ENCODE peak calls at places on chromosomes 13 and 19, in four cellular contexts. M is ovary, N is left lung, C is left ventricle myocardium inferior. L is an unnamed sample.

GRCh38 chr13:92135509-92135908 is 737.1 kb downstream of the GPC5 start:
- DNase-seq in M (no peak), C (no peak), N (no peak), L (no peak)

GRCh38 chr13:32047088-32047487 is 15.5 kb downstream of the FRY start:
- DNase-seq in N (no peak), C (no peak), M (no peak), L (no peak)

GRCh38 chr19:32372726-32373613 is 27.6 kb downstream of the ZNF507 start:
- DNase-seq in M (no peak), N (no peak), C (no peak), L (no peak)

GRCh38 chr13:91203430-91203829 is 144.1 kb upstream of the MIR17HG start:
- DNase-seq in M (no peak), N (no peak), C (no peak), L (no peak)

GRCh38 chr13:79128158-79128557 is 277.9 kb downstream of the RBM26 start:
- DNase-seq in M (no peak), N (no peak), C (no peak), L (no peak)

GRCh38 chr19:33177417-33177976 is 16.6 kb upstream of the LRP3 start:
- DNase-seq in C (no peak), M (no peak), N (no peak), L (peak; percentile 61)

GRCh38 chr19:35521124-35521743 is 6.9 kb downstream of the SBSN start:
- DNase-seq in M (no peak), N (no peak), C (no peak), L (no peak)

GRCh38 chr19:52188822-52189744 is 769 bp upstream of the PPP2R1A start:
- DNase-seq in M (no peak), C (peak; percentile 83), N (no peak), L (peak; percentile 100)

GRCh38 chr19:4803736-4804695 is 12.5 kb downstream of the FEM1A start:
- DNase-seq in M (peak; percentile 60), N (peak; percentile 54), C (no peak), L (no peak)

GRCh38 chr13:94917814-94918213 is 205.5 kb upstream of the SOX21 start:
- DNase-seq in C (no peak), N (no peak), M (no peak), L (no peak)

GRCh38 chr19:15161028-15161984 is 39.5 kb downstream of the NOTCH3 start:
- DNase-seq in N (no peak), M (no peak), C (no peak), L (no peak)

GRCh38 chr19:50024719-50025021 is 502 bp downstream of the VRK3 start:
- DNase-seq in M (no peak), N (no peak), C (no peak), L (no peak)
- H3K27ac ChIP-seq in M (peak overlapping the region; percentile 74), N (peak overlapping the region; percentile 96), C (peak overlapping the region; percentile 96), L (peak overlapping the region; percentile 95)

GRCh38 chr19:1883784-1884183 is 1.5 kb downstream of the ABHD17A start:
- DNase-seq in C (no peak), M (no peak), N (no peak), L (no peak)
- H3K4me1 ChIP-seq in C (peaks cover 60% of the 10 kb centered on the region), M (peaks cover 29% of the 10 kb centered on the region), N (peaks cover 51% of the 10 kb centered on the region), L (peaks cover 55% of the 10 kb centered on the region)

DNA sequence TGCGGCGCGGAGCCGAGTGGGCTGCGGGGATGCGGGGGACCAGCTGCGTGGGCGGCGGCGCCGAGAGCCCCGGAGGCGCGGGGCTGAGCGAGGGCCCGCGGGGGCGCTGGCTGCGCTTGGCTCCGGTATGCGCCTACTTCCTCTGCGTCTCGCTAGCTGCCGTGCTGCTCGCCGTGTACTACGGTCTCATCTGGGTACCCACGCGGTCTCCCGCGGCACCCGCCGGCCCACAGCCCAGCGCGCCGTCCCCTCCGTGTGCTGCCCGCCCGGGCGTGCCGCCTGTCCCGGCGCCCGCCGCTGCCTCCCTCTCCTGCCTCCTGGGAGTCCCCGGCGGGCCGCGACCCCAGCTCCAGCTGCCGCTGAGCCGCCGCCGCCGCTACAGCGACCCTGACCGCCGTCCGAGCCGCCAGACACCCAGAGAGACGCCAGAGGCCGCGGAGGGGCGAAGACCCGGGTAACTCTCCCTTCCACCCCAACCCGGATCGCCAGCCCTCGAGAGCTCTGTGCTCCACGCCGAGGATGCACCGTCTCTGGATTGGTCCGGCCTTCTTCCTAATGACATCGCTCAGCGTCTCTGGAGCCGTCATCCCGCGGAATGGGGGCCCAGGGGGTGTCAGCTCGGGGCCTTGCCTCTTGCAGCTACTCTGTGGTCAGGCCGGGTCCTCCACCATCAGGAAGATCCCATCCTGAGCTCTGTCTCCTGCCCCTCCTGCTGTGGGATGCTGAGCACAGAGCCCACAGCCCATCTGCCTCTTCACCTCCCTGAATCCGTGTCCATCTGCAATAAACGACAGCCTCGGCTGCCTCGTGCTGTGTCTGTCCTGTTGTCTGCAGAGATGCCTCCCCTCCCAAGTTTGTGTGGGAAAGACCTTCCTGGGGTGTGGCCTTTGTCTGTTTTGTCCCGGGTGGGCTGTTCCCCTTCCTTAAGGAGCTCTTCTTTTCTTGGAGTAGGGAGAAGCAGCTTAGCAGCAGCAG is 493 bp downstream of the INAFM1 start:
- DNase-seq in C (peak; percentile 22), M (peak; percentile 74), N (peak; percentile 58), L (no peak)
- H3K4me3 ChIP-seq in C (peak overlapping the region; percentile 82), M (peak overlapping the region; percentile 48), N (peak overlapping the region; percentile 65), L (peak overlapping the region; percentile 76)

GRCh38 chr19:12544401-12544876 is 6.8 kb downstream of the ZNF564 start:
- DNase-seq in N (no peak), M (no peak), C (no peak), L (no peak)
- H3K27ac ChIP-seq in N (peak overlapping the region; percentile 41), M (no peak overlapping the region), C (peak overlapping the region; percentile 48), L (peak overlapping the region; percentile 60)

GRCh38 chr13:46605824-46606554 is 53.0 kb downstream of the LRCH1 start:
- DNase-seq in M (no peak), C (no peak), N (no peak), L (no peak)

GRCh38 chr13:46603165-46603603 is 50.2 kb downstream of the LRCH1 start:
- DNase-seq in N (no peak), C (no peak), M (no peak), L (no peak)

GRCh38 chr13:46605089-46605488 is 52.1 kb downstream of the LRCH1 start:
- DNase-seq in C (no peak), N (no peak), M (no peak), L (no peak)

GRCh38 chr13:46602531-46602930 is 49.6 kb downstream of the LRCH1 start:
- DNase-seq in M (no peak), C (no peak), N (no peak), L (no peak)

DNA sequence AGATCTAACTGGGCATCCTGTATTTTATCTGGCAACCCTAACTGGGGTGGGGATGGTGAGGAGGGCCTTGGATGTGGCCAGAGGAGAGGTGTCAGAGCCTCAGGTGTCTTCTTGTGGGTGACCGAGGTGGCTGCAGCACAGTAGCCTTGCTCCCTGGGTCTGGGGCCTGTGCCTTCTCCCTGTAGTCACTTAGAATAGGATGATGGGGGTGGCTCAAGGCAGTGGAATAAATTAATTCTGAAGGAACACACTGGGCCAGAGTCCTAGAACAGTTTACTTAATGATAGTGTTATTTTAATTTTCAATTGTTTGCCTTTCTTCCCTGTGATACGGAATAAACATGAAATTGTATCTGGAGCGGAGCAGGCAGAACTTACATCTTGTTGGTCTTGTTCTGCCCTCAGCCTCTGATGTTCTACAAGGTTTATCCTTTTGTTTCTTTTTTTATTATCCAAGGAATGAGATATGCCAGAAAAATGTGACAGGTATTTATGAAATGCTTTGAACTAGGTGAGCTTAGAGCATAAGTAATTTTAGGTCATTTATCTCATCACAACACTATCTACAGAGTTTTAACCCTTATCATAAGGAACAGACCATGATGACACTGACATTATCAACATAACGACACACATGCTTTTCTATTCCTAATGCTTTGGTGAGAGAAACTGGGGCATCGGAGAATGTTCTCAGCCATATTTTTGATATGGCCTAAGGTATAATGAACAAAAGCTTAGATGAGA is 51.4 kb downstream of the LRCH1 start:
- DNase-seq in N (no peak), C (no peak), M (no peak), L (no peak)
- H3K4me1 ChIP-seq in N (peaks cover 87% of the 10 kb centered on the region), C (peaks cover 98% of the 10 kb centered on the region), M (peaks cover 10% of the 10 kb centered on the region), L (peaks cover 95% of the 10 kb centered on the region)

L was measured in esophagus squamous epithelium.